ENCODE peak calls at places on chromosomes 1 and 21, in eight cellular contexts. V is foreskin fibroblast, X is RWPE1, I is prostate gland, J is cardiac muscle cell, G is endothelial cell, E is omental fat pad, T is thoracic aorta. O is an unnamed sample.
A peak's percentile ranks its signal among the peaks of the same experiment; 100 is the strongest.

GRCh38 chr1:228212415-228212965 is 4.6 kb downstream of the OBSCN start:
- DNase-seq in J (no peak), I (no peak), V (no peak), E (no peak), G (no peak), X (no peak), T (no peak), O (no peak)

GRCh38 chr1:17831619-17832018 is 76.5 kb downstream of the ACTL8 start:
- DNase-seq in T (no peak), I (no peak), G (peak; percentile 62), J (peak; percentile 78), E (no peak), X (peak; percentile 36), V (peak; percentile 67), O (no peak)

GRCh38 chr21:25330266-25330665 is 277.0 kb downstream of the MRPL39 start:
- DNase-seq in J (no peak), T (no peak), V (peak; percentile 61), G (no peak), E (no peak), X (no peak), I (no peak), O (no peak)

GRCh38 chr1:179996099-179996498 is 41.5 kb downstream of the CEP350 start:
- DNase-seq in T (no peak), V (no peak), I (no peak), J (no peak), X (no peak), E (no peak), G (no peak), O (no peak)

GRCh38 chr1:96424882-96425281 is 296.7 kb upstream of the PTBP2 start:
- DNase-seq in G (no peak), E (no peak), I (no peak), V (peak; percentile 42), X (no peak), J (peak; percentile 7), T (no peak), O (no peak)

GRCh38 chr1:83959824-83960441 is 39.0 kb downstream of the TTLL7 start:
- DNase-seq in E (no peak), V (peak; percentile 68), J (peak; percentile 36), X (no peak), G (no peak), T (no peak), I (no peak), O (no peak)

GRCh38 chr1:192880191-192880590 is 71.4 kb downstream of the RGS2 start:
- DNase-seq in J (no peak), I (no peak), E (no peak), G (no peak), T (no peak), X (no peak), V (no peak), O (no peak)

GRCh38 chr1:235078927-235079381 is 49.7 kb downstream of the TOMM20 start:
- DNase-seq in J (peak; percentile 44), G (no peak), V (peak; percentile 65), I (no peak), X (no peak), T (no peak), E (no peak), O (no peak)

GRCh38 chr1:186079084-186079684 is 295.9 kb downstream of the TPR start:
- DNase-seq in G (no peak), X (no peak), E (no peak), V (no peak), J (no peak), T (no peak), I (no peak), O (peak; percentile 35)

GRCh38 chr1:9908846-9909221 is 1.2 kb downstream of the CTNNBIP1 start:
- DNase-seq in I (no peak), J (no peak), X (no peak), T (no peak), V (no peak), G (no peak), E (no peak), O (no peak)

GRCh38 chr1:26285366-26286063 is 5.6 kb downstream of the SH3BGRL3 start:
- DNase-seq in V (peak; percentile 39), G (peak; percentile 76), X (no peak), T (no peak), J (no peak), I (no peak), E (no peak), O (no peak)

GRCh38 chr1:38783659-38784229 is 75.8 kb downstream of the RRAGC start:
- DNase-seq in X (no peak), J (peak; percentile 8), E (no peak), I (no peak), T (no peak), G (no peak), V (no peak), O (no peak)

GRCh38 chr21:24179110-24179509 is 1428.2 kb downstream of the MRPL39 start:
- DNase-seq in E (no peak), J (no peak), T (no peak), I (no peak), V (no peak), G (no peak), X (no peak), O (no peak)

GRCh38 chr1:67741121-67741520 is 56.1 kb downstream of the GADD45A start:
- DNase-seq in T (no peak), E (no peak), I (no peak), V (no peak), X (no peak), J (no peak), G (no peak), O (no peak)

GRCh38 chr1:63705058-63705457 is 68.8 kb upstream of the ROR1 start:
- DNase-seq in V (no peak), X (no peak), J (no peak), I (no peak), E (no peak), T (no peak), G (no peak), O (no peak)

DNA sequence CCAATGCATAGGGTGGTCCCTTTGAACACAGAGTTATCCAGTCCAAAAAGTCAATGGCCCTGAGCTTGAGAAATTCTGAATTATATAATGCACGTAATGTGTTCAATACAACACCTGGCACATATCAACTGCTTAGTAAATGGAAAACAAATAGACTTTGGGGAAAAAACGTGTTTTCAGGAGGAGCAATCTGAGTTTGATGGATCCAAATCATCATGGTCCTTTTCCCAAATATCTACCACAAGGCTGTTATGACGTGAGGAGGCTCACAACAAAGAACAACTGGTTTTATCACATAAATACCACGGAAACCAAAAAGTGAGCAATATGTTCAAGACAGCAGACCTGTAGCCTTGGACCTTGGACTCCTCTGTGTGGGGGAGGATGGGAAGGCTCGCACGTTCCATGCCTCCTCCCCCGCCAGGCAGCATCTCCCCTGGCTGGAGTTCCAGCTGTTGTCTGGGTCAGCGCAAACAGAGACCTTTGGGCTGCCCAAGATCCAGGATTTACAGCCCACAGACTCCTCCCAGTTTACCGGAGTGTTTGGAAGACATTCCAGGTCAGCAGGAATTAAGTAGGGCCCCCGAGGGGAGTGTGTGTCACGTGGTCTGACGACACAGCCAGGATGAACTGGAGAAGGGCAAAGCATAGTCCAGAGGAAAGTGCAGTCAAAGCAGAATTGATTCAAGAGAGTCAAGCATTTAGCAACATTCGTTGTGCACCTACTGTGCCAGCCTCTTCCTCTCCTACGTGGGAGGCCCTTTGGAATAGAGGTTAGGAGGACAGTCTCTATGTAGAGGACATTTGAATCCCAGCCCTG is 32.2 kb upstream of the MED18 start:
- DNase-seq in V (peak; percentile 52), I (no peak), G (peak; percentile 12), J (peak; percentile 94), T (no peak), E (peak; percentile 32), X (no peak), O (peak; percentile 33)
- TF ChIP-seq CTCF in V (no peak), I (no peak), G (no peak), J (no peak), T (no peak), E (no peak), X (no peak), O (no peak)

GRCh38 chr1:175341631-175342429 is 149.3 kb upstream of the KIAA0040 start:
- DNase-seq in T (no peak), E (no peak), X (no peak), G (no peak), V (no peak), I (peak; percentile 34), J (no peak), O (no peak)

GRCh38 chr1:175343945-175344344 is 151.4 kb upstream of the KIAA0040 start:
- DNase-seq in E (no peak), V (no peak), J (no peak), X (no peak), I (no peak), G (no peak), T (no peak), O (no peak)

DNA sequence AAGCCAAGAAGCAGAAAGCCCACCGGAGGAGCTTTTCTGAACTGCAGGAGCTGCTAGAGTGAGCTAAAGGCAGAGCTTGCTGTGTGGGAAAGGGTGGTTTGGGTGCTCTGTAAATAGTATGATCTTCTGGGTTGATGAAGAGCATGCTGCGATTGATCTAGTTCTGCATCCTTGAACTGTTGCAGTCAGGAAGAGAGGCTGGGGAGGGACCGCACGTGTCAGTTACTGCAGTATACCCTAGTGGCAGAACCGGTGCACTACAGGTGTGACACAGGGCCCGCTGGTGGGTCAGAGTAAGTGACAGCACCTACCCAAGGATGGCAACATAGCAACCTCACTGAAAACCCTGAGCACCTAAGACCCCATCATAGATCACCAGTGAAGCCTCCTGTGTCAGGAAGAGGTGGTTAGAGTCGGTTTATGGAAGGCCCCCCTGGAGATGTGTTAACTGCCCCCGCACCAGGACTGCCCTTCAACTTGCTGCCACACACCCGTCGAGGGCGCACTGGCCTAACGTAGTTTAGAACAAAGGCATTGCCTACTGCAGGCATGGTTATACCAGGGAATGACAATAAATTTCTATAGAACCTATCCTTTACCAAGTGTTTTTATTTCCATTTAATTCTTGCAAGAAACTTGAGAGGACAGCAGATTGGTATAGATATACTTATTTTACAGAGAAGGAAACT is 146.0 kb upstream of the KIAA0040 start:
- DNase-seq in X (no peak), T (no peak), V (no peak), I (no peak), G (peak; percentile 72), E (no peak), J (no peak), O (no peak)
- TF ChIP-seq CTCF in X (no peak), T (peak; percentile 34), V (peak; percentile 2), I (no peak), G (peak; percentile 85), E (no peak), J (peak; percentile 27), O (peak; percentile 43)

GRCh38 chr1:220884109-220884980 is 5.1 kb downstream of the HLX start:
- DNase-seq in X (no peak), E (no peak), I (no peak), G (peak; percentile 71), T (no peak), V (no peak), J (no peak), O (peak; percentile 91)
- TF ChIP-seq CTCF in X (no peak), E (no peak), I (no peak), G (no peak), T (no peak), V (no peak), J (no peak), O (no peak)

GRCh38 chr1:91885716-91886506 is at the start of gene TGFBR3:
- DNase-seq in T (peak; percentile 52), G (peak; percentile 85), E (peak; percentile 69), I (peak; percentile 91), X (peak; percentile 81), V (peak; percentile 99), J (peak; percentile 98), O (peak; percentile 93)
- TF ChIP-seq CTCF in T (peak; percentile 61), G (no peak), E (no peak), I (no peak), X (peak; percentile 67), V (peak; percentile 58), J (peak; percentile 56), O (peak; percentile 77)

GRCh38 chr1:177928194-177928593 is 41.7 kb downstream of the SEC16B start:
- DNase-seq in T (no peak), I (no peak), X (no peak), E (no peak), G (no peak), V (peak; percentile 70), J (no peak), O (no peak)
- TF ChIP-seq CTCF in T (no peak), I (no peak), X (no peak), E (no peak), G (no peak), V (peak; percentile 33), J (no peak), O (peak; percentile 28)